ENCODE peak calls at places on chromosomes 11 and 22, in four cellular contexts. A is HCT116, T is K562, C is HepG2. E is an unnamed sample.

GRCh38 chr11:66851251-66851620 is 5.6 kb upstream of the LRFN4 start:
- DNase-seq in T (no peak), C (no peak), A (no peak), E (no peak)

GRCh38 chr22:39275814-39276443 is 31.1 kb upstream of the PDGFB start:
- DNase-seq in T (no peak), C (no peak), A (no peak), E (no peak)

GRCh38 chr11:65591939-65592814 is 3.4 kb downstream of the KCNK7 start:
- DNase-seq in A (no peak), C (no peak), T (no peak), E (no peak)

GRCh38 chr11:17475666-17476316 is 854 bp downstream of the ABCC8 start:
- DNase-seq in C (no peak), A (no peak), T (no peak), E (no peak)

GRCh38 chr22:23547818-23548500 is 32.1 kb downstream of the IGLL1 start:
- DNase-seq in C (no peak), A (no peak), T (no peak), E (no peak)

GRCh38 chr11:66907751-66908173 is 50.4 kb downstream of the PC start:
- DNase-seq in T (no peak), C (peak; percentile 89), A (no peak), E (no peak)

GRCh38 chr11:92707173-92707619 is 262.3 kb upstream of the MTNR1B start:
- DNase-seq in C (no peak), T (no peak), A (no peak), E (no peak)

GRCh38 chr11:4164884-4165590 is 70.4 kb downstream of the RRM1 start:
- DNase-seq in A (no peak), C (no peak), T (no peak), E (no peak)

GRCh38 chr11:69691449-69691848 is 12.4 kb downstream of the FGF19 start:
- DNase-seq in T (peak; percentile 31), C (no peak), A (peak; percentile 74), E (no peak)

GRCh38 chr11:119103793-119104192 is 2.1 kb upstream of the DPAGT1 start:
- DNase-seq in C (no peak), T (peak; percentile 62), A (no peak), E (no peak)

DNA sequence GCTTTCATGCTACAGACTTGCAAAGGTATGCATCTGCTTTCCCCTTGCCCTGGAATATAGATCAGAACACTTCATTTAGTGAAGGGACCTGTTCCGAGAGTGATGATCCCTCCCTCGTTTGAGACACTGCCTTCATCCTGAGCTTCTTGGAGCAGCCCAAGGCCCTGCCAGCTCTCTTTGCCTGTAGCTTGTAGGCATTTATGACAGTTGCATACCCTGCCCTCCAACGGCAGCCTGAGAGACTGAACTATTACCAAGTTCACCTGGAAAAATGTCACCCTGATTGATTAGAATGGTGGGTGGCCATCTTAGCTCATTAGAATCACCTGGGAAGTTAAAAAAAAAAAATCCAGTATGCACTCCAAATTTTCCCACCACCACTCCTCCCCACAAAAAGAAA is 1.5 kb downstream of the MICAL3 start:
- DNase-seq in C (no peak), T (no peak), A (no peak), E (no peak)
- H3K4me1 ChIP-seq in C (peaks cover 14% of the 10 kb centered on the region), T (peaks cover 6% of the 10 kb centered on the region), A (peaks cover 8% of the 10 kb centered on the region), E (peaks cover 3% of the 10 kb centered on the region)

GRCh38 chr11:44811841-44812448 is 85.2 kb downstream of the TSPAN18 start:
- DNase-seq in C (no peak), T (no peak), A (no peak), E (no peak)

GRCh38 chr11:44805596-44805995 is 78.8 kb downstream of the TSPAN18 start:
- DNase-seq in A (no peak), T (no peak), C (no peak), E (no peak)

GRCh38 chr11:44806631-44807030 is 79.9 kb downstream of the TSPAN18 start:
- DNase-seq in T (no peak), A (no peak), C (no peak), E (no peak)

GRCh38 chr11:44808053-44808753 is 81.4 kb downstream of the TSPAN18 start:
- DNase-seq in A (no peak), C (no peak), T (no peak), E (no peak)

DNA sequence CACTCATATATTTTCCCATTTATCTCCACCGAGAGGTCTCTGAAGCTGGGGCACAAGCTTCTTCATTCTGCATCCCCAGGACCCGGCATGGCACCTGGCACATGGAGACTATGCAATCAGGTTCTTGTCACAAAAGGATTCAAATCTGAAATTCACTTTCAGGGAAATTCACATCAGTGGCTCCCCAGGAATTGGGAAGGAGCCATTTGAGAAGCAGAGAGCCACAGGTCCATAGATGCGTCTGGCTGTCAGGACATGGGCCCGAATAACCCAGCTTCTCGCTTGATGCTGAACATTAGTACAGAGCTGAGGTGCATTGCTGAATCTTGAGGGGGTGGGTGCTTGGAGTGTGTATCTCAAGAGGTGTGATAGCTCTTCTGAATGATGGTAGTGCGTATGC is 82.5 kb downstream of the TSPAN18 start:
- DNase-seq in C (no peak), A (no peak), T (no peak), E (no peak)
- TF ChIP-seq TCF7L2 in C (no peak), A (no peak), T (no peak), E (no peak)

GRCh38 chr22:46287873-46288751 is 8.6 kb upstream of the GTSE1 start:
- DNase-seq in A (no peak), T (no peak), C (no peak), E (no peak)

GRCh38 chr22:46288846-46289243 is 7.8 kb upstream of the GTSE1 start:
- DNase-seq in A (no peak), T (no peak), C (no peak), E (no peak)

GRCh38 chr22:46289244-46289891 is 7.3 kb upstream of the GTSE1 start:
- DNase-seq in A (no peak), C (no peak), T (no peak), E (no peak)

GRCh38 chr22:46286006-46286405 is 10.7 kb upstream of the GTSE1 start:
- DNase-seq in C (no peak), A (no peak), T (no peak), E (no peak)

GRCh38 chr22:46286941-46287872 is 9.5 kb upstream of the GTSE1 start:
- DNase-seq in C (no peak), A (no peak), T (no peak), E (no peak)
- H3K4me1 ChIP-seq in C (no peaks in the 10 kb centered on the region), A (no peaks in the 10 kb centered on the region), T (no peaks in the 10 kb centered on the region), E (no peaks in the 10 kb centered on the region)

DNA sequence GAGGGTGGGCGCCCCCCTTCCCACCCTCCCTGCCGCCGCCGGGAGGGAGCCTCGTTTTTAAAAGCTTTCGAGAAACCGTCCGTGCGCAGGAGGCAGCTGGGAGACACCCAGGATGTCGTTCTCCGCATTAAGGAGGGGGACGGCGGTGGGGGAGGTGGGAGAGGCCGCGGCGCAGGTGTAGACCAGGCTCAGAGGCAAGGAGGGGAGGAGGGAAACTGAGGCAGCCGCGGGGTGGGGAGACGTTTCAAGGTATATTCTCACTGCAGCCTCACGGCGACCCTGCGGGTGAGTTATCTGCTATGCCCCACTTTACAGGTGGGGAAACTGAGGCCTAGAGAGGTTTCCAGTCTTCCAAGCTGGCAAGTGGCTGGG is 42.7 kb downstream of the CYTH4 start:
- DNase-seq in A (no peak), T (no peak), C (no peak), E (no peak)
- TF ChIP-seq TCF7L2 in A (no peak), T (no peak), C (no peak), E (no peak)

GRCh38 chr22:36166518-36167220 is 6.1 kb upstream of the APOL3 start:
- DNase-seq in T (no peak), C (no peak), A (no peak), E (no peak)
- H3K4me1 ChIP-seq in T (no peaks in the 10 kb centered on the region), C (peaks cover 17% of the 10 kb centered on the region), A (no peaks in the 10 kb centered on the region), E (peaks cover under 1% of the 10 kb centered on the region)

GRCh38 chr22:46078241-46079092 is 71.9 kb upstream of the PPARA start:
- DNase-seq in T (no peak), A (no peak), C (no peak), E (no peak)

GRCh38 chr22:46079093-46079860 is 71.0 kb upstream of the PPARA start:
- DNase-seq in C (no peak), T (no peak), A (no peak), E (no peak)

GRCh38 chr22:46081036-46081830 is 69.1 kb upstream of the PPARA start:
- DNase-seq in T (no peak), A (no peak), C (no peak), E (no peak)

GRCh38 chr22:46081831-46082210 is 68.5 kb upstream of the PPARA start:
- DNase-seq in T (no peak), C (no peak), A (no peak), E (no peak)

DNA sequence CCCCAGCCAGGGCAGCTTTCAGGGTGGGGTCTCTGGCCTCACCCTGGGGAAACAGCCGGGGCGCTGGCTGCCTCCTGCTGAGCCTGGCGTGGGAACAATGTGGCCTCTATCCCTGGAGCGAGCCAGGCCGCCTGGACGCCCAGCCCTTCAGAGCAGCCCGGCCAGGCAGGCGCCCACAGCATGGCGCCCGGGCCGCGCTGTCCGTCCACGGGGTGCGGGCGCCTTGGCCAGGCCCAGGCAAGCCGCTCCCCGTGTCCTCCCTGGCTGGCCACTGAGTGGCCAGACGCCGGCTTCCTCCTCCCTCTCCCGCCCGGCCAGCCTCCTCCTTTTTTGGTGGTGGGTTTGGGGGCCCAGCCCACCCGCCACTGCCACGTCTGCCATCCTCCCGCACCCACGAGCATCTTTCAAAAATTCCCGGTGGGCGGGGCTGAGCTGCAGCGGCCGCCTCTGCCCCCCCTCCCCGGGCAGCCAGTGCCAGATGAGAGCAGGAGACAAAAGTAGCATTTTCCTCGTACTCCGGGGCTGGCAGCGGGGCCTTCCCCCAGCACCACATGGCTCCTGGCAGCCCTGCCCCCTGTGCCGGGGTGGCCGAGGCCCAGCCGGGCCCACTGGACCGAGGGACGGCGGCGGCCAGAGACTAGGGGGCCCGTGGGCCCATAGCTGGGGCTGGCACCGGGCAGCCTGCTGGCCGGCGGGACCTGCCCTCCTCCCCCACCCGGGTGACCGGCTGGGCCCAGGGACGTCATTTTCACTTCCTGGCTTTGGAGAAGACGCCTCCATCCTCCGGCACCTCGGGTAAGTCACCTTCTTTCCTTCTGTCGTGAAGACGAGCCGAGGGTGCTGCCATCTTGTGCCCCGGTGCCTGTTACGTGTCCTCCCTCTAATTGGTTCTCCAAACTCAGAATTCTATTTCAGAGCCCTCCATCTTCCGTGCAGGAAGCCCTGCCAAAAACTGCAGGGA is 70.2 kb upstream of the PPARA start:
- DNase-seq in A (no peak), T (no peak), C (no peak), E (no peak)
- TF ChIP-seq TCF7L2 in A (no peak), T (no peak), C (no peak), E (no peak)

E was measured in Panc1.